ENCODE peak calls at places on chromosomes 2 and 18, in eight cellular contexts. One of them, this sample, is unnamed.

GRCh38 chr2:15675456-15676195 is 84.0 kb downstream of the DDX1 start:
- DNase-seq in Karpas-422: no peak
- DNase-seq in stimulated activated CD4-positive, alpha-beta T cell treated with anti-CD3 and anti-CD28 coated beads, Interleukin-2, amount 100 ng/mL, for 48 hours: no peak
- DNase-seq in sigmoid colon: no peak
- DNase-seq in epithelial cell of proximal tubule: peak
- DNase-seq in COLO829: no peak
- DNase-seq in stimulated activated CD8-positive, alpha-beta memory T cell treated with anti-CD3 and anti-CD28 coated beads, Interleukin-4, amount 100 ng/mL, for 24 hours: no peak
- DNase-seq in NCI-H1105 treated with DMSO at 0.1 percent for 48 hours: no peak
- DNase-seq in this sample: no peak

GRCh38 chr2:162828545-162828944 is 10.0 kb downstream of the KCNH7 start:
- DNase-seq in stimulated activated CD4-positive, alpha-beta T cell treated with anti-CD3 and anti-CD28 coated beads, Interleukin-2, amount 100 ng/mL, for 48 hours: no peak
- DNase-seq in stimulated activated CD8-positive, alpha-beta memory T cell treated with anti-CD3 and anti-CD28 coated beads, Interleukin-4, amount 100 ng/mL, for 24 hours: no peak
- DNase-seq in epithelial cell of proximal tubule: peak
- DNase-seq in sigmoid colon: no peak
- DNase-seq in Karpas-422: no peak
- DNase-seq in COLO829: no peak
- DNase-seq in NCI-H1105 treated with DMSO at 0.1 percent for 48 hours: no peak
- DNase-seq in this sample: no peak

GRCh38 chr18:55523001-55523400 is 65.0 kb downstream of the TCF4 start:
- DNase-seq in NCI-H1105 treated with DMSO at 0.1 percent for 48 hours: peak
- DNase-seq in epithelial cell of proximal tubule: no peak
- DNase-seq in stimulated activated CD8-positive, alpha-beta memory T cell treated with anti-CD3 and anti-CD28 coated beads, Interleukin-4, amount 100 ng/mL, for 24 hours: no peak
- DNase-seq in COLO829: no peak
- DNase-seq in Karpas-422: no peak
- DNase-seq in stimulated activated CD4-positive, alpha-beta T cell treated with anti-CD3 and anti-CD28 coated beads, Interleukin-2, amount 100 ng/mL, for 48 hours: no peak
- DNase-seq in sigmoid colon: no peak
- DNase-seq in this sample: no peak

GRCh38 chr2:127255146-127255545 is 35.0 kb upstream of the CYP27C1 start:
- DNase-seq in Karpas-422: no peak
- DNase-seq in sigmoid colon: no peak
- DNase-seq in epithelial cell of proximal tubule: no peak
- DNase-seq in NCI-H1105 treated with DMSO at 0.1 percent for 48 hours: no peak
- DNase-seq in stimulated activated CD4-positive, alpha-beta T cell treated with anti-CD3 and anti-CD28 coated beads, Interleukin-2, amount 100 ng/mL, for 48 hours: no peak
- DNase-seq in stimulated activated CD8-positive, alpha-beta memory T cell treated with anti-CD3 and anti-CD28 coated beads, Interleukin-4, amount 100 ng/mL, for 24 hours: no peak
- DNase-seq in COLO829: peak
- DNase-seq in this sample: no peak

GRCh38 chr2:128606837-128607236 is 288.2 kb upstream of the HS6ST1 start:
- DNase-seq in stimulated activated CD8-positive, alpha-beta memory T cell treated with anti-CD3 and anti-CD28 coated beads, Interleukin-4, amount 100 ng/mL, for 24 hours: no peak
- DNase-seq in NCI-H1105 treated with DMSO at 0.1 percent for 48 hours: no peak
- DNase-seq in Karpas-422: no peak
- DNase-seq in stimulated activated CD4-positive, alpha-beta T cell treated with anti-CD3 and anti-CD28 coated beads, Interleukin-2, amount 100 ng/mL, for 48 hours: no peak
- DNase-seq in sigmoid colon: peak
- DNase-seq in COLO829: no peak
- DNase-seq in epithelial cell of proximal tubule: no peak
- DNase-seq in this sample: no peak

GRCh38 chr2:23655862-23656596 is 270.9 kb downstream of the ATAD2B start:
- DNase-seq in stimulated activated CD4-positive, alpha-beta T cell treated with anti-CD3 and anti-CD28 coated beads, Interleukin-2, amount 100 ng/mL, for 48 hours: no peak
- DNase-seq in sigmoid colon: no peak
- DNase-seq in COLO829: no peak
- DNase-seq in epithelial cell of proximal tubule: no peak
- DNase-seq in stimulated activated CD8-positive, alpha-beta memory T cell treated with anti-CD3 and anti-CD28 coated beads, Interleukin-4, amount 100 ng/mL, for 24 hours: no peak
- DNase-seq in Karpas-422: no peak
- DNase-seq in NCI-H1105 treated with DMSO at 0.1 percent for 48 hours: no peak
- DNase-seq in this sample: no peak

GRCh38 chr2:68449395-68449678 is 17.8 kb downstream of the FBXO48 start:
- DNase-seq in stimulated activated CD4-positive, alpha-beta T cell treated with anti-CD3 and anti-CD28 coated beads, Interleukin-2, amount 100 ng/mL, for 48 hours: no peak
- DNase-seq in NCI-H1105 treated with DMSO at 0.1 percent for 48 hours: no peak
- DNase-seq in Karpas-422: peak
- DNase-seq in sigmoid colon: no peak
- DNase-seq in epithelial cell of proximal tubule: no peak
- DNase-seq in COLO829: no peak
- DNase-seq in stimulated activated CD8-positive, alpha-beta memory T cell treated with anti-CD3 and anti-CD28 coated beads, Interleukin-4, amount 100 ng/mL, for 24 hours: no peak
- DNase-seq in this sample: no peak

GRCh38 chr18:74013955-74014354 is 133.7 kb downstream of the FBXO15 start:
- DNase-seq in Karpas-422: no peak
- DNase-seq in stimulated activated CD4-positive, alpha-beta T cell treated with anti-CD3 and anti-CD28 coated beads, Interleukin-2, amount 100 ng/mL, for 48 hours: no peak
- DNase-seq in sigmoid colon: no peak
- DNase-seq in epithelial cell of proximal tubule: no peak
- DNase-seq in NCI-H1105 treated with DMSO at 0.1 percent for 48 hours: no peak
- DNase-seq in stimulated activated CD8-positive, alpha-beta memory T cell treated with anti-CD3 and anti-CD28 coated beads, Interleukin-4, amount 100 ng/mL, for 24 hours: no peak
- DNase-seq in COLO829: peak
- DNase-seq in this sample: no peak

GRCh38 chr2:3294066-3294465 is 83.6 kb downstream of the EIPR1 start:
- DNase-seq in NCI-H1105 treated with DMSO at 0.1 percent for 48 hours: no peak
- DNase-seq in stimulated activated CD8-positive, alpha-beta memory T cell treated with anti-CD3 and anti-CD28 coated beads, Interleukin-4, amount 100 ng/mL, for 24 hours: no peak
- DNase-seq in Karpas-422: no peak
- DNase-seq in epithelial cell of proximal tubule: no peak
- DNase-seq in COLO829: peak
- DNase-seq in stimulated activated CD4-positive, alpha-beta T cell treated with anti-CD3 and anti-CD28 coated beads, Interleukin-2, amount 100 ng/mL, for 48 hours: no peak
- DNase-seq in sigmoid colon: no peak
- DNase-seq in this sample: no peak

GRCh38 chr18:6629635-6630140 is 99.8 kb upstream of the ARHGAP28 start:
- DNase-seq in stimulated activated CD4-positive, alpha-beta T cell treated with anti-CD3 and anti-CD28 coated beads, Interleukin-2, amount 100 ng/mL, for 48 hours: no peak
- DNase-seq in NCI-H1105 treated with DMSO at 0.1 percent for 48 hours: no peak
- DNase-seq in Karpas-422: no peak
- DNase-seq in sigmoid colon: no peak
- DNase-seq in stimulated activated CD8-positive, alpha-beta memory T cell treated with anti-CD3 and anti-CD28 coated beads, Interleukin-4, amount 100 ng/mL, for 24 hours: no peak
- DNase-seq in epithelial cell of proximal tubule: no peak
- DNase-seq in COLO829: no peak
- DNase-seq in this sample: no peak

GRCh38 chr2:134341476-134341875 is 87.6 kb downstream of the MGAT5 start:
- DNase-seq in stimulated activated CD4-positive, alpha-beta T cell treated with anti-CD3 and anti-CD28 coated beads, Interleukin-2, amount 100 ng/mL, for 48 hours: no peak
- DNase-seq in Karpas-422: no peak
- DNase-seq in NCI-H1105 treated with DMSO at 0.1 percent for 48 hours: no peak
- DNase-seq in stimulated activated CD8-positive, alpha-beta memory T cell treated with anti-CD3 and anti-CD28 coated beads, Interleukin-4, amount 100 ng/mL, for 24 hours: no peak
- DNase-seq in epithelial cell of proximal tubule: no peak
- DNase-seq in sigmoid colon: no peak
- DNase-seq in COLO829: no peak
- DNase-seq in this sample: no peak

GRCh38 chr2:240626531-240627300 is 1.4 kb downstream of the GPR35 start:
- DNase-seq in sigmoid colon: peak
- DNase-seq in epithelial cell of proximal tubule: no peak
- DNase-seq in COLO829: no peak
- DNase-seq in stimulated activated CD8-positive, alpha-beta memory T cell treated with anti-CD3 and anti-CD28 coated beads, Interleukin-4, amount 100 ng/mL, for 24 hours: no peak
- DNase-seq in Karpas-422: peak
- DNase-seq in NCI-H1105 treated with DMSO at 0.1 percent for 48 hours: no peak
- DNase-seq in stimulated activated CD4-positive, alpha-beta T cell treated with anti-CD3 and anti-CD28 coated beads, Interleukin-2, amount 100 ng/mL, for 48 hours: peak
- DNase-seq in this sample: no peak

GRCh38 chr2:176652300-176653182 is 383.3 kb downstream of the MTX2 start:
- DNase-seq in NCI-H1105 treated with DMSO at 0.1 percent for 48 hours: peak
- DNase-seq in sigmoid colon: no peak
- DNase-seq in stimulated activated CD4-positive, alpha-beta T cell treated with anti-CD3 and anti-CD28 coated beads, Interleukin-2, amount 100 ng/mL, for 48 hours: no peak
- DNase-seq in stimulated activated CD8-positive, alpha-beta memory T cell treated with anti-CD3 and anti-CD28 coated beads, Interleukin-4, amount 100 ng/mL, for 24 hours: no peak
- DNase-seq in epithelial cell of proximal tubule: no peak
- DNase-seq in COLO829: peak
- DNase-seq in Karpas-422: peak
- DNase-seq in this sample: no peak

GRCh38 chr2:159326569-159327255 is 40.2 kb upstream of the WDSUB1 start:
- DNase-seq in NCI-H1105 treated with DMSO at 0.1 percent for 48 hours: no peak
- DNase-seq in epithelial cell of proximal tubule: no peak
- DNase-seq in sigmoid colon: no peak
- DNase-seq in stimulated activated CD4-positive, alpha-beta T cell treated with anti-CD3 and anti-CD28 coated beads, Interleukin-2, amount 100 ng/mL, for 48 hours: no peak
- DNase-seq in Karpas-422: no peak
- DNase-seq in stimulated activated CD8-positive, alpha-beta memory T cell treated with anti-CD3 and anti-CD28 coated beads, Interleukin-4, amount 100 ng/mL, for 24 hours: no peak
- DNase-seq in COLO829: no peak
- DNase-seq in this sample: no peak

GRCh38 chr2:181307203-181307991 is 149.8 kb upstream of the ITGA4 start:
- DNase-seq in sigmoid colon: no peak
- DNase-seq in COLO829: no peak
- DNase-seq in stimulated activated CD8-positive, alpha-beta memory T cell treated with anti-CD3 and anti-CD28 coated beads, Interleukin-4, amount 100 ng/mL, for 24 hours: no peak
- DNase-seq in Karpas-422: peak
- DNase-seq in stimulated activated CD4-positive, alpha-beta T cell treated with anti-CD3 and anti-CD28 coated beads, Interleukin-2, amount 100 ng/mL, for 48 hours: no peak
- DNase-seq in NCI-H1105 treated with DMSO at 0.1 percent for 48 hours: no peak
- DNase-seq in epithelial cell of proximal tubule: no peak
- DNase-seq in this sample: no peak

GRCh38 chr2:44676379-44676778 is 265.1 kb upstream of the SIX3 start:
- DNase-seq in sigmoid colon: no peak
- DNase-seq in stimulated activated CD8-positive, alpha-beta memory T cell treated with anti-CD3 and anti-CD28 coated beads, Interleukin-4, amount 100 ng/mL, for 24 hours: no peak
- DNase-seq in COLO829: no peak
- DNase-seq in epithelial cell of proximal tubule: no peak
- DNase-seq in NCI-H1105 treated with DMSO at 0.1 percent for 48 hours: no peak
- DNase-seq in stimulated activated CD4-positive, alpha-beta T cell treated with anti-CD3 and anti-CD28 coated beads, Interleukin-2, amount 100 ng/mL, for 48 hours: no peak
- DNase-seq in Karpas-422: no peak
- DNase-seq in this sample: no peak

GRCh38 chr2:9548506-9548905 is 7.1 kb downstream of the ADAM17 start:
- DNase-seq in sigmoid colon: no peak
- DNase-seq in stimulated activated CD8-positive, alpha-beta memory T cell treated with anti-CD3 and anti-CD28 coated beads, Interleukin-4, amount 100 ng/mL, for 24 hours: no peak
- DNase-seq in Karpas-422: peak
- DNase-seq in epithelial cell of proximal tubule: no peak
- DNase-seq in NCI-H1105 treated with DMSO at 0.1 percent for 48 hours: no peak
- DNase-seq in stimulated activated CD4-positive, alpha-beta T cell treated with anti-CD3 and anti-CD28 coated beads, Interleukin-2, amount 100 ng/mL, for 48 hours: no peak
- DNase-seq in COLO829: no peak
- DNase-seq in this sample: no peak

GRCh38 chr18:570256-570655 is 9.9 kb upstream of the CETN1 start:
- DNase-seq in sigmoid colon: no peak
- DNase-seq in stimulated activated CD8-positive, alpha-beta memory T cell treated with anti-CD3 and anti-CD28 coated beads, Interleukin-4, amount 100 ng/mL, for 24 hours: no peak
- DNase-seq in COLO829: no peak
- DNase-seq in stimulated activated CD4-positive, alpha-beta T cell treated with anti-CD3 and anti-CD28 coated beads, Interleukin-2, amount 100 ng/mL, for 48 hours: no peak
- DNase-seq in Karpas-422: no peak
- DNase-seq in NCI-H1105 treated with DMSO at 0.1 percent for 48 hours: no peak
- DNase-seq in epithelial cell of proximal tubule: no peak
- DNase-seq in this sample: no peak

GRCh38 chr18:33577688-33578370 is at the start of gene ASXL3:
- DNase-seq in epithelial cell of proximal tubule: no peak
- DNase-seq in NCI-H1105 treated with DMSO at 0.1 percent for 48 hours: peak
- DNase-seq in stimulated activated CD8-positive, alpha-beta memory T cell treated with anti-CD3 and anti-CD28 coated beads, Interleukin-4, amount 100 ng/mL, for 24 hours: no peak
- DNase-seq in COLO829: no peak
- DNase-seq in stimulated activated CD4-positive, alpha-beta T cell treated with anti-CD3 and anti-CD28 coated beads, Interleukin-2, amount 100 ng/mL, for 48 hours: no peak
- DNase-seq in sigmoid colon: peak
- DNase-seq in Karpas-422: no peak
- DNase-seq in this sample: peak

GRCh38 chr2:10500601-10501361 is 52.7 kb upstream of the ODC1 start:
- DNase-seq in COLO829: no peak
- DNase-seq in sigmoid colon: no peak
- DNase-seq in stimulated activated CD4-positive, alpha-beta T cell treated with anti-CD3 and anti-CD28 coated beads, Interleukin-2, amount 100 ng/mL, for 48 hours: no peak
- DNase-seq in epithelial cell of proximal tubule: no peak
- DNase-seq in stimulated activated CD8-positive, alpha-beta memory T cell treated with anti-CD3 and anti-CD28 coated beads, Interleukin-4, amount 100 ng/mL, for 24 hours: no peak
- DNase-seq in Karpas-422: no peak
- DNase-seq in NCI-H1105 treated with DMSO at 0.1 percent for 48 hours: no peak
- DNase-seq in this sample: no peak